ENCODE peak calls at places on chromosomes 2 and 18, in eight cellular contexts. S is iPS DF 6.9; B is adrenal gland; L is CD8-positive, alpha-beta T cell; I is SK-N-SH; G is uterus; N is PC-3; J is neural progenitor cell. M is an unnamed sample. For H3K4me1, the result is how much of the 10 kb centered on the place peaks cover.

GRCh38 chr2:175207741-175208438 is 26.4 kb upstream of the ATP5MC3 start:
- DNase-seq in S (no peak), B (no peak), L (no peak), I (no peak), G (no peak), N (no peak), J (no peak), M (no peak)

GRCh38 chr18:27685807-27686412 is 491.0 kb downstream of the CDH2 start:
- DNase-seq in S (no peak), B (peak), L (no peak), I (peak), G (no peak), N (peak), J (peak), M (no peak)

GRCh38 chr2:190267302-190267701 is 52.3 kb downstream of the HIBCH start:
- DNase-seq in S (no peak), B (peak), L (no peak), I (no peak), G (no peak), N (peak), J (no peak), M (no peak)

GRCh38 chr18:50330176-50330575 is 42.7 kb upstream of the CXXC1 start:
- DNase-seq in S (no peak), B (no peak), L (no peak), I (no peak), G (no peak), N (peak), J (no peak), M (no peak)

GRCh38 chr18:58493516-58494253 is 135.2 kb downstream of the ALPK2 start:
- DNase-seq in S (peak), B (peak), L (peak), I (peak), G (peak), N (peak), J (peak), M (peak)

GRCh38 chr2:42756956-42757513 is 6.9 kb downstream of the OXER1 start:
- DNase-seq in S (no peak), B (no peak), L (no peak), I (no peak), G (no peak), N (no peak), J (no peak), M (no peak)

GRCh38 chr18:8474661-8475060 is 134.6 kb upstream of the RAB12 start:
- DNase-seq in S (no peak), B (no peak), L (no peak), I (no peak), G (no peak), N (peak), J (no peak), M (no peak)

GRCh38 chr2:129619471-129619870 is 360.0 kb upstream of the RAB6C start:
- DNase-seq in S (no peak), B (no peak), L (no peak), I (no peak), G (no peak), N (no peak), J (no peak), M (no peak)

GRCh38 chr2:166013878-166014277 is 60.3 kb upstream of the TTC21B start:
- DNase-seq in S (no peak), B (no peak), L (no peak), I (no peak), G (no peak), N (no peak), J (peak), M (no peak)

GRCh38 chr2:238389985-238390682 is 36.6 kb upstream of the ASB1 start:
- DNase-seq in S (no peak), B (no peak), L (no peak), I (no peak), G (no peak), N (no peak), J (no peak), M (no peak)

GRCh38 chr2:68302281-68302680 is 17.5 kb downstream of the CNRIP1 start:
- DNase-seq in S (no peak), B (no peak), L (no peak), I (peak), G (no peak), N (peak), J (no peak), M (no peak)

GRCh38 chr2:42895134-42895795 is 102.9 kb upstream of the HAAO start:
- DNase-seq in S (no peak), B (no peak), L (no peak), I (no peak), G (no peak), N (no peak), J (no peak), M (no peak)

GRCh38 chr2:74502720-74503505 is 3.5 kb upstream of the LBX2 start:
- DNase-seq in S (no peak), B (peak), L (peak), I (peak), G (peak), N (no peak), J (peak), M (peak)

GRCh38 chr2:183665976-183666375 is 541.7 kb downstream of the NUP35 start:
- DNase-seq in S (no peak), B (no peak), L (no peak), I (no peak), G (no peak), N (peak), J (no peak), M (no peak)

GRCh38 chr2:239227661-239228371 is 173.0 kb downstream of the HDAC4 start:
- DNase-seq in S (no peak), B (peak), L (no peak), I (peak), G (no peak), N (no peak), J (no peak), M (no peak)

GRCh38 chr2:215712219-215712849 is 276.5 kb upstream of the FN1 start:
- DNase-seq in S (no peak), B (no peak), L (no peak), I (no peak), G (no peak), N (no peak), J (no peak), M (no peak)

GRCh38 chr2:201621293-201621999 is 21.9 kb downstream of the TMEM237 start:
- DNase-seq in S (no peak), B (no peak), L (no peak), I (no peak), G (no peak), N (peak), J (no peak), M (no peak)

GRCh38 chr18:31738460-31739407 is 21.9 kb downstream of the SLC25A52 start:
- DNase-seq in S (no peak), B (peak), L (no peak), I (no peak), G (no peak), N (peak), J (no peak), M (no peak)

GRCh38 chr18:77308216-77308615 is 58.6 kb downstream of the GALR1 start:
- DNase-seq in S (no peak), B (no peak), L (no peak), I (no peak), G (no peak), N (no peak), J (no peak), M (no peak)

GRCh38 chr2:63983986-63984605 is 35.1 kb downstream of the VPS54 start:
- DNase-seq in S (no peak), B (no peak), L (no peak), I (peak), G (no peak), N (peak), J (no peak), M (no peak)

GRCh38 chr18:25921677-25922421 is 168.6 kb downstream of the SS18 start:
- DNase-seq in S (peak), B (peak), L (peak), I (peak), G (no peak), N (peak), J (peak), M (no peak)

GRCh38 chr2:3914243-3914642 is 210.9 kb downstream of the DCDC2C start:
- DNase-seq in S (no peak), B (no peak), L (no peak), I (no peak), G (no peak), N (no peak), J (no peak), M (no peak)

GRCh38 chr2:155842103-155842502 is 490.4 kb downstream of the NR4A2 start:
- DNase-seq in S (no peak), B (no peak), L (no peak), I (no peak), G (no peak), N (no peak), J (no peak), M (no peak)

GRCh38 chr2:48529676-48530032 is 300 bp upstream of the STON1 start:
- DNase-seq in S (no peak), B (no peak), L (no peak), I (no peak), G (peak), N (no peak), J (no peak), M (no peak)

GRCh38 chr2:120564213-120565094 is 171.2 kb upstream of the GLI2 start:
- DNase-seq in S (no peak), B (no peak), L (no peak), I (peak), G (no peak), N (no peak), J (peak), M (no peak)

GRCh38 chr2:234847639-234848038 is 104.2 kb upstream of the SH3BP4 start:
- DNase-seq in S (no peak), B (no peak), L (no peak), I (no peak), G (no peak), N (no peak), J (no peak), M (no peak)

GRCh38 chr2:85437488-85438290 is 19.2 kb downstream of the SH2D6 start:
- DNase-seq in S (no peak), B (peak), L (peak), I (peak), G (peak), N (peak), J (peak), M (no peak)

GRCh38 chr18:10139783-10140410 is 226.1 kb downstream of the VAPA start:
- DNase-seq in S (no peak), B (no peak), L (no peak), I (no peak), G (no peak), N (peak), J (no peak), M (no peak)

GRCh38 chr2:132790232-132790755 is 120.3 kb upstream of the LYPD1 start:
- DNase-seq in S (no peak), B (no peak), L (no peak), I (no peak), G (no peak), N (no peak), J (no peak), M (no peak)

GRCh38 chr2:143034292-143035074 is 94.7 kb upstream of the ARHGAP15 start:
- DNase-seq in S (no peak), B (peak), L (peak), I (peak), G (peak), N (peak), J (peak), M (no peak)

GRCh38 chr2:68839260-68839833 is 31.9 kb downstream of the BMP10 start:
- DNase-seq in S (peak), B (no peak), L (peak), I (peak), G (no peak), N (peak), J (no peak), M (no peak)

GRCh38 chr18:39661856-39662366 is 2096.3 kb upstream of the CELF4 start:
- DNase-seq in S (no peak), B (no peak), L (no peak), I (peak), G (no peak), N (no peak), J (no peak), M (no peak)

GRCh38 chr2:19784456-19784855 is 117.3 kb downstream of the TTC32 start:
- DNase-seq in S (no peak), B (no peak), L (no peak), I (no peak), G (no peak), N (no peak), J (no peak), M (no peak)

GRCh38 chr2:85578243-85579180 is 1.1 kb downstream of the VAMP8 start:
- DNase-seq in S (no peak), B (peak), L (no peak), I (no peak), G (no peak), N (no peak), J (no peak), M (no peak)

GRCh38 chr2:44836174-44836573 is 105.3 kb upstream of the SIX3 start:
- DNase-seq in S (no peak), B (no peak), L (no peak), I (no peak), G (no peak), N (no peak), J (no peak), M (no peak)

GRCh38 chr2:44834656-44835055 is 106.8 kb upstream of the SIX3 start:
- DNase-seq in S (no peak), B (no peak), L (no peak), I (no peak), G (no peak), N (no peak), J (no peak), M (no peak)

GRCh38 chr2:44838116-44838790 is 103.2 kb upstream of the SIX3 start:
- DNase-seq in S (no peak), B (no peak), L (no peak), I (no peak), G (no peak), N (no peak), J (no peak), M (no peak)

GRCh38 chr2:44839370-44839769 is 102.1 kb upstream of the SIX3 start:
- DNase-seq in S (no peak), B (no peak), L (no peak), I (no peak), G (no peak), N (no peak), J (no peak), M (no peak)

GRCh38 chr2:44836916-44837315 is 104.6 kb upstream of the SIX3 start:
- DNase-seq in S (no peak), B (no peak), L (no peak), I (no peak), G (no peak), N (no peak), J (no peak), M (no peak)
- H3K4me1 ChIP-seq in S (under half), B (under half), L (under half), I (under half), G (under half), N (under half), J (under half), M (under half)

GRCh38 chr2:21559354-21559753 is 435.6 kb downstream of the TDRD15 start:
- DNase-seq in S (no peak), B (no peak), L (no peak), I (no peak), G (no peak), N (no peak), J (no peak), M (no peak)

DNA sequence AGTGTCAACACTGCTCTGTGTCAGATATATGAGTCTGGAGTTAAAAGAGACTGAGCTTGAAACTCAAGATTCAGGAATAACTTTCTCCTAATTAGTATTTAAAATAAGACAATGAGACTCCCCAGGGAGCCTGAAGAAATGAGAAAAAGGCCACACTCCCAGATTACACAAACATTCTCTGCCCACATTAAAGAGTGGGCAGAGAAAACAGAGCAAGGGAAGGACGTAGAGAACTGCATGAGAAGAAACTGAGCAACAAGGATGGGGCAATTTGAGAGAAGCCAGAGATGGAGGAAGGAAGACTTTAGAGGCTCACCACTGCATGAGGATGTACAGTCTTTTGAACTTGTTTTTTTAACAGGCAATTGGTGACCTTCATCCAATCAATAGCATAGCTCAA is 438.2 kb downstream of the TDRD15 start:
- DNase-seq in S (no peak), B (no peak), L (no peak), I (no peak), G (no peak), N (no peak), J (no peak), M (no peak)
- H3K27ac ChIP-seq in S (no peak), B (no peak), L (no peak), I (no peak), G (no peak), N (no peak), J (no peak), M (no peak)

DNA sequence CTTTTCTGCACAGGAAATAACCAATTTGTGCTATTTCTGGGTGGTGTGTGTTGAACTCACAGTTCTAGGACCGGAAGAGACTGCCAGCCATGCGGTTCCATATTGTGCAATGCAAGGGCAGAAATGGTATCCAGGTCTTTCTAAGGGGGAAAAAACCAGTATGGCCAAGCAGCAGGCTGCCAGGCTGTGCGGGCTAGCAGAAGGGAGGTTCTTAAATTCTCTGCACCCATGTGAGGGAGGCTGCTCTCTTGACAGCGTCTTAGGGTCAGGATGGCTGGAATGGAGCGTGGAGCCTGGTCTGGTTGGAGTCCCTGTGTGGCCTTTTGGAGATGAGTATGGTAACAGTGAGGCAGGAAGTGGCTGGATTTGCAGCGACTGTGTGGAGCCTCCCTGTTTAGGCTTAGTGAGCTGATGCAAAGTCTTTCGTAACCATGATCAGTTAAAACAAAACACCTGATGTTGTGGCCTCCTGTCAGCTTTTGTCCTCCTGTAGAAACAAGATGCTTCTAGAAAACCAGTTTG is 52.6 kb downstream of the NCK2 start:
- DNase-seq in S (no peak), B (peak), L (no peak), I (no peak), G (peak), N (no peak), J (no peak), M (no peak)
- H3K4me1 ChIP-seq in S (under half), B (under half), L (half or more), I (under half), G (under half), N (under half), J (under half), M (under half)

GRCh38 chr2:218294430-218294999 is 2.2 kb upstream of the TMBIM1 start:
- DNase-seq in S (no peak), B (no peak), L (no peak), I (no peak), G (no peak), N (no peak), J (no peak), M (no peak)

GRCh38 chr2:218295029-218295428 is 2.7 kb upstream of the TMBIM1 start:
- DNase-seq in S (no peak), B (no peak), L (no peak), I (no peak), G (no peak), N (peak), J (no peak), M (no peak)

GRCh38 chr2:218292700-218293014 is 354 bp upstream of the TMBIM1 start:
- DNase-seq in S (no peak), B (no peak), L (no peak), I (no peak), G (no peak), N (no peak), J (no peak), M (no peak)

GRCh38 chr2:218291934-218292699 is at the start of gene TMBIM1:
- DNase-seq in S (no peak), B (peak), L (peak), I (no peak), G (peak), N (peak), J (peak), M (no peak)

DNA sequence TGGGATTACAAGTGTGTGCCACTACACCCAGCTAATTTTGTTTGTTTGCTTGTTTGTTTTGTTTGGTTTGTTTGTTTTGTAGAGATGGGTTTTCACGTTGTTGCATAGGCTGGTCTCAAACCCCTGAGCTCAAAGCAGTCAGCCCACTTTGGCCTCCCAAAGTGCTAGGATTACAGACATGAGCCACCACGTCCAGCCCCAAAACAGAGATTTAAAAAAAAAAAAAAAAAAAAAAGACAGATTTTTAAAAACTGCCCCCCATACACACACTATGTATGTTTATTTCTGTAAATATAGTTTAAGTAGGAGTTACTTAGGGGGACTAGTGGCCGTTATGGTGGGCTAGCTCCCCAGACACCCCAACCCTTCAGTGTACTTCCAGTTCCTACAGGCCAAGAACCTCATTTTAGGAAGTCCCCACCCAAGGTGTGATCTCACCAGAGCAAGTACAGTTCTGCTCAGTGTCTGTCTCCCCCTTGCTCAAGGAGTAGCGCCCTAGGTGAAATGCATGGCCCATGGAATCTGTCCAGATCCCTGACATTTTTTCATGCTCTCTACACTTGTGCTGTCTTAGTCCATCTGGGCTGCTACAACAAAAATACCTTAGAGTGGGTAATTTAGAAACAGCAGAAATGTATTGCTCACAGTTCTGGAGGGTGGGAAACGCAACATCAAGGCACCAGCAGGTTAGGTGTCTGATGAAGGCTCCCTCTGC is 1.6 kb upstream of the TMBIM1 start:
- DNase-seq in S (no peak), B (no peak), L (no peak), I (no peak), G (no peak), N (no peak), J (no peak), M (no peak)
- H3K27ac ChIP-seq in S (no peak), B (peak), L (no peak), I (no peak), G (peak), N (no peak), J (no peak), M (peak)

M was measured in esophagus squamous epithelium.